ENCODE peak calls at places on chromosome 2, in six cellular contexts. One of them, this sample, is unnamed.

GRCh38 chr2:17591846-17592245 is 51.4 kb downstream of the VSNL1 start:
- DNase-seq in esophagus squamous epithelium: no peak
- DNase-seq in right lobe of liver: no peak
- DNase-seq in PC-3: no peak
- DNase-seq in aorta: no peak
- DNase-seq in left lung: no peak
- DNase-seq in this sample: no peak

GRCh38 chr2:69933254-69933828 is 18.4 kb downstream of the MXD1 start:
- DNase-seq in esophagus squamous epithelium: no peak
- DNase-seq in left lung: no peak
- DNase-seq in aorta: no peak
- DNase-seq in right lobe of liver: no peak
- DNase-seq in PC-3: peak; percentile 29
- DNase-seq in this sample: no peak

GRCh38 chr2:196376984-196377877 is 205.9 kb upstream of the STK17B start:
- DNase-seq in PC-3: no peak
- DNase-seq in left lung: no peak
- DNase-seq in right lobe of liver: no peak
- DNase-seq in esophagus squamous epithelium: no peak
- DNase-seq in aorta: no peak
- DNase-seq in this sample: no peak

GRCh38 chr2:10909050-10909995 is 2.4 kb upstream of the KCNF1 start:
- DNase-seq in left lung: no peak
- DNase-seq in PC-3: peak; percentile 28
- DNase-seq in aorta: no peak
- DNase-seq in esophagus squamous epithelium: no peak
- DNase-seq in right lobe of liver: no peak
- DNase-seq in this sample: no peak

GRCh38 chr2:29841386-29842004 is 79.9 kb downstream of the ALK start:
- DNase-seq in aorta: no peak
- DNase-seq in PC-3: peak; percentile 59
- DNase-seq in left lung: no peak
- DNase-seq in right lobe of liver: no peak
- DNase-seq in esophagus squamous epithelium: no peak
- DNase-seq in this sample: peak; percentile 18

GRCh38 chr2:228181098-228182019 is at the start of gene SPHKAP:
- DNase-seq in left lung: no peak
- DNase-seq in aorta: no peak
- DNase-seq in esophagus squamous epithelium: no peak
- DNase-seq in PC-3: no peak
- DNase-seq in right lobe of liver: no peak
- DNase-seq in this sample: no peak

GRCh38 chr2:1032030-1032429 is 81.4 kb downstream of the SNTG2 start:
- DNase-seq in esophagus squamous epithelium: no peak
- DNase-seq in aorta: no peak
- DNase-seq in left lung: no peak
- DNase-seq in PC-3: no peak
- DNase-seq in right lobe of liver: no peak
- DNase-seq in this sample: no peak

GRCh38 chr2:223941579-223942277 is 3.4 kb downstream of the WDFY1 start:
- DNase-seq in right lobe of liver: no peak
- DNase-seq in PC-3: peak; percentile 82
- DNase-seq in left lung: no peak
- DNase-seq in esophagus squamous epithelium: no peak
- DNase-seq in aorta: no peak
- DNase-seq in this sample: no peak

GRCh38 chr2:189870396-189871089 is 86.3 kb downstream of the PMS1 start:
- DNase-seq in left lung: no peak
- DNase-seq in PC-3: no peak
- DNase-seq in esophagus squamous epithelium: no peak
- DNase-seq in aorta: no peak
- DNase-seq in right lobe of liver: no peak
- DNase-seq in this sample: no peak

GRCh38 chr2:109266511-109266910 is 137.5 kb downstream of the SH3RF3 start:
- DNase-seq in PC-3: no peak
- DNase-seq in left lung: no peak
- DNase-seq in right lobe of liver: no peak
- DNase-seq in aorta: no peak
- DNase-seq in esophagus squamous epithelium: no peak
- DNase-seq in this sample: no peak

GRCh38 chr2:99488587-99488998 is 1.2 kb downstream of the REV1 start:
- DNase-seq in aorta: no peak
- DNase-seq in PC-3: peak; percentile 54
- DNase-seq in right lobe of liver: no peak
- DNase-seq in left lung: no peak
- DNase-seq in esophagus squamous epithelium: no peak
- DNase-seq in this sample: no peak

GRCh38 chr2:191086707-191087106 is 64.1 kb downstream of the STAT4 start:
- DNase-seq in left lung: no peak
- DNase-seq in right lobe of liver: no peak
- DNase-seq in PC-3: no peak
- DNase-seq in esophagus squamous epithelium: no peak
- DNase-seq in aorta: no peak
- DNase-seq in this sample: no peak
- H3K36me3 ChIP-seq in left lung: no peaks in the 10 kb centered on the region
- H3K36me3 ChIP-seq in right lobe of liver: no peaks in the 10 kb centered on the region
- H3K36me3 ChIP-seq in PC-3: no peaks in the 10 kb centered on the region
- H3K36me3 ChIP-seq in esophagus squamous epithelium: no peaks in the 10 kb centered on the region
- H3K36me3 ChIP-seq in aorta: no peaks in the 10 kb centered on the region
- H3K36me3 ChIP-seq in this sample: no peaks in the 10 kb centered on the region

GRCh38 chr2:215695876-215696275 is 260.0 kb upstream of the FN1 start:
- DNase-seq in esophagus squamous epithelium: no peak
- DNase-seq in right lobe of liver: no peak
- DNase-seq in left lung: no peak
- DNase-seq in aorta: no peak
- DNase-seq in PC-3: no peak
- DNase-seq in this sample: no peak
- H3K4me1 ChIP-seq in esophagus squamous epithelium: peaks cover 16% of the 10 kb centered on the region
- H3K4me1 ChIP-seq in right lobe of liver: no peaks in the 10 kb centered on the region
- H3K4me1 ChIP-seq in left lung: peaks cover 35% of the 10 kb centered on the region
- H3K4me1 ChIP-seq in aorta: peaks cover 4% of the 10 kb centered on the region
- H3K4me1 ChIP-seq in PC-3: peaks cover 40% of the 10 kb centered on the region
- H3K4me1 ChIP-seq in this sample: peaks cover 5% of the 10 kb centered on the region

DNA sequence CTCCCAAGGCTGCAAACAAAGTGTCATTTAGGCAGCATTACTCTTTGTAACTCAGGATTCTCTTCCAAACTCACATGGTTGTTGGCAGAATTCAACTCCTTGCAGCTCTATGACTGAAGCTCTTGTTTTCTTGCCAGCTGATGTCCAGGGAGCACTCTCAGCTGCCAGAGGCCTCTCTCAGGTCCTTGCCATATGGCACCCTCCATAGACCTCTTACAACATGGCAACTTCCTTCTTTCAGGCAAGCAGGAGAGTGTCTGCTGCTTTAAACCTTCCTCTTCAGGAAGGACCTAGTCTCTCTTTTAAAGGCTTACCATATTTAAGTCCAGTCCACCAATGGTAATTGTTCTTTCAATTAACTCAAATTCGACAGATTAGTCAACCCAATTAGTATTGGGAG is 893.3 kb upstream of the ZEB2 start:
- DNase-seq in left lung: no peak
- DNase-seq in aorta: no peak
- DNase-seq in PC-3: no peak
- DNase-seq in esophagus squamous epithelium: no peak
- DNase-seq in right lobe of liver: no peak
- DNase-seq in this sample: no peak
- H3K9me3 ChIP-seq in left lung: no peaks in the 10 kb centered on the region
- H3K9me3 ChIP-seq in aorta: peaks cover 3% of the 10 kb centered on the region
- H3K9me3 ChIP-seq in PC-3: no peaks in the 10 kb centered on the region
- H3K9me3 ChIP-seq in esophagus squamous epithelium: no peaks in the 10 kb centered on the region
- H3K9me3 ChIP-seq in right lobe of liver: no peaks in the 10 kb centered on the region
- H3K9me3 ChIP-seq in this sample: no peaks in the 10 kb centered on the region

DNA sequence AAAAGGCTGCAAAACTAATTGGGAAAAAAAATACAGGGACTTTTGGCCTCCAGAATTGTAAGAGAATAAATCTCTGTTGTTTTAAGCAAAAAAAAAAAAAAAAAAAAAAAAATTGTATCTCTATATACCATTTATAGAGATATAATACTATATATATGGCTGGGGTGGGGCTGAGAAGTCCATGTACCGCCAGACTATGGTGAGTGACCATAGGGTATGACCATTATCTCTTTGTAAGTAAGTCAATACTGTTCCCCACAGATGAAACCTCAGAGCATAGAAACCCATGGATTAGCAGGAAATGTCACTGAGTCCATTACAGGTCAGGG is 117.1 kb upstream of the MCFD2 start:
- DNase-seq in aorta: no peak
- DNase-seq in PC-3: no peak
- DNase-seq in right lobe of liver: no peak
- DNase-seq in esophagus squamous epithelium: no peak
- DNase-seq in left lung: no peak
- DNase-seq in this sample: no peak
- H3K36me3 ChIP-seq in aorta: no peaks in the 10 kb centered on the region
- H3K36me3 ChIP-seq in PC-3: peaks cover 14% of the 10 kb centered on the region
- H3K36me3 ChIP-seq in right lobe of liver: no peaks in the 10 kb centered on the region
- H3K36me3 ChIP-seq in esophagus squamous epithelium: peaks cover 6% of the 10 kb centered on the region
- H3K36me3 ChIP-seq in left lung: no peaks in the 10 kb centered on the region
- H3K36me3 ChIP-seq in this sample: no peaks in the 10 kb centered on the region